ENCODE peak calls at places on chromosomes 3 and 15, in four cellular contexts. One of them, this sample, is unnamed.

GRCh38 chr15:71443538-71443937 is 328.3 kb downstream of the THSD4 start:
- DNase-seq in glutamatergic neuron: peak
- DNase-seq in MM.1S: peak
- DNase-seq in nephron progenitor cell: peak
- DNase-seq in this sample: peak

GRCh38 chr15:60592386-60593339 is 113.7 kb upstream of the ICE2 start:
- DNase-seq in glutamatergic neuron: peak
- DNase-seq in MM.1S: peak
- DNase-seq in nephron progenitor cell: peak
- DNase-seq in this sample: peak

GRCh38 chr3:168514252-168514651 is 418.5 kb upstream of the GOLIM4 start:
- DNase-seq in glutamatergic neuron: no peak
- DNase-seq in MM.1S: no peak
- DNase-seq in nephron progenitor cell: no peak
- DNase-seq in this sample: no peak

GRCh38 chr3:194397757-194398312 is 1.2 kb downstream of the GP5 start:
- DNase-seq in glutamatergic neuron: peak
- DNase-seq in MM.1S: no peak
- DNase-seq in nephron progenitor cell: no peak
- DNase-seq in this sample: no peak

GRCh38 chr3:123322866-123323265 is 121.1 kb downstream of the SEC22A start:
- DNase-seq in glutamatergic neuron: no peak
- DNase-seq in MM.1S: no peak
- DNase-seq in nephron progenitor cell: no peak
- DNase-seq in this sample: no peak

GRCh38 chr3:51974277-51974962 is 444 bp upstream of the ABHD14A start:
- DNase-seq in glutamatergic neuron: no peak
- DNase-seq in MM.1S: peak
- DNase-seq in nephron progenitor cell: no peak
- DNase-seq in this sample: no peak

GRCh38 chr3:194685723-194686413 is at the start of gene FAM43A:
- DNase-seq in glutamatergic neuron: peak
- DNase-seq in MM.1S: peak
- DNase-seq in nephron progenitor cell: peak
- DNase-seq in this sample: peak

GRCh38 chr15:58340176-58340575 is 91.6 kb upstream of the LIPC start:
- DNase-seq in glutamatergic neuron: no peak
- DNase-seq in MM.1S: no peak
- DNase-seq in nephron progenitor cell: no peak
- DNase-seq in this sample: no peak

GRCh38 chr15:26032162-26032846 is 169.2 kb upstream of the ATP10A start:
- DNase-seq in glutamatergic neuron: no peak
- DNase-seq in MM.1S: no peak
- DNase-seq in nephron progenitor cell: no peak
- DNase-seq in this sample: no peak

GRCh38 chr3:72346526-72346926 is 501.7 kb downstream of the SHQ1 start:
- DNase-seq in glutamatergic neuron: no peak
- DNase-seq in MM.1S: no peak
- DNase-seq in nephron progenitor cell: no peak
- DNase-seq in this sample: no peak

GRCh38 chr3:134459506-134460041 is 26.2 kb downstream of the ANAPC13 start:
- DNase-seq in glutamatergic neuron: no peak
- DNase-seq in MM.1S: no peak
- DNase-seq in nephron progenitor cell: no peak
- DNase-seq in this sample: no peak

GRCh38 chr3:149314807-149315578 is 18.4 kb downstream of the TM4SF18 start:
- DNase-seq in glutamatergic neuron: no peak
- DNase-seq in MM.1S: no peak
- DNase-seq in nephron progenitor cell: no peak
- DNase-seq in this sample: no peak

GRCh38 chr3:45210308-45211038 is 15.6 kb downstream of the TMEM158 start:
- DNase-seq in glutamatergic neuron: peak
- DNase-seq in MM.1S: peak
- DNase-seq in nephron progenitor cell: peak
- DNase-seq in this sample: peak

GRCh38 chr15:26773917-26774316 is 1.1 kb upstream of the GABRB3 start:
- DNase-seq in glutamatergic neuron: peak
- DNase-seq in MM.1S: no peak
- DNase-seq in nephron progenitor cell: peak
- DNase-seq in this sample: no peak

GRCh38 chr3:11655188-11655928 is 11.6 kb upstream of the VGLL4 start:
- DNase-seq in glutamatergic neuron: peak
- DNase-seq in MM.1S: no peak
- DNase-seq in nephron progenitor cell: no peak
- DNase-seq in this sample: peak

GRCh38 chr15:47768730-47769129 is 51.4 kb downstream of the SEMA6D start:
- DNase-seq in glutamatergic neuron: no peak
- DNase-seq in MM.1S: no peak
- DNase-seq in nephron progenitor cell: no peak
- DNase-seq in this sample: no peak

GRCh38 chr3:76551739-76552138 is 488.2 kb upstream of the ROBO2 start:
- DNase-seq in glutamatergic neuron: no peak
- DNase-seq in MM.1S: no peak
- DNase-seq in nephron progenitor cell: no peak
- DNase-seq in this sample: no peak

GRCh38 chr3:55646121-55646520 is 159.0 kb upstream of the WNT5A start:
- DNase-seq in glutamatergic neuron: no peak
- DNase-seq in MM.1S: no peak
- DNase-seq in nephron progenitor cell: no peak
- DNase-seq in this sample: no peak

GRCh38 chr3:42501321-42501680 is 1.1 kb upstream of the VIPR1 start:
- DNase-seq in glutamatergic neuron: peak
- DNase-seq in MM.1S: no peak
- DNase-seq in nephron progenitor cell: peak
- DNase-seq in this sample: no peak

GRCh38 chr15:60720493-60721231 is 241.7 kb upstream of the ICE2 start:
- DNase-seq in glutamatergic neuron: no peak
- DNase-seq in MM.1S: no peak
- DNase-seq in nephron progenitor cell: no peak
- DNase-seq in this sample: peak

GRCh38 chr15:62972814-62973213 is 69.7 kb upstream of the TPM1 start:
- DNase-seq in glutamatergic neuron: no peak
- DNase-seq in MM.1S: no peak
- DNase-seq in nephron progenitor cell: no peak
- DNase-seq in this sample: no peak

GRCh38 chr3:98561727-98562521 is 30.1 kb downstream of the GPR15 start:
- DNase-seq in glutamatergic neuron: no peak
- DNase-seq in MM.1S: no peak
- DNase-seq in nephron progenitor cell: no peak
- DNase-seq in this sample: no peak

GRCh38 chr15:72342385-72342784 is 22.4 kb upstream of the CELF6 start:
- DNase-seq in glutamatergic neuron: peak
- DNase-seq in MM.1S: no peak
- DNase-seq in nephron progenitor cell: peak
- DNase-seq in this sample: no peak

GRCh38 chr3:107143206-107143605 is 234.0 kb upstream of the CCDC54 start:
- DNase-seq in glutamatergic neuron: no peak
- DNase-seq in MM.1S: peak
- DNase-seq in nephron progenitor cell: no peak
- DNase-seq in this sample: no peak

GRCh38 chr3:103653996-103654395 is 1219.2 kb downstream of the ZPLD1 start:
- DNase-seq in glutamatergic neuron: no peak
- DNase-seq in MM.1S: no peak
- DNase-seq in nephron progenitor cell: no peak
- DNase-seq in this sample: no peak

DNA sequence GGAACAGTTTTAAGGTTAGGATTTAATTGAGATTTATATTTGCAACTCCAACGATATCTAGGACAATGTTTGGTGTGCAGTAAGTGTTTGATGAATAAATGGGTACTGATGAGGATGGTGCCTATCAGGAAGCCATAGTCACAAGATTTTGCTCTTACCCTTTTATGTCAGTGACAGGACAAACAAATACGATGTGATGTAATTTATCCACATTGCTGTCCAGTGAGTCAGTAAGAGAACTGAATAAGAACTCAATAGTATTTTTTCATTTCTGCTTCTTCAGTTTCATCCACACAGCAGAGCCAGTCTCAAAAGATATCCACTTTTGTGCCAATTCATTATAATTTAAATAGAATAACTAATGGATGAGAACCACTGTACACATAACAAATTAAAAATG is 18.5 kb downstream of the C3orf85 start:
- DNase-seq in glutamatergic neuron: no peak
- DNase-seq in MM.1S: no peak
- DNase-seq in nephron progenitor cell: no peak
- DNase-seq in this sample: no peak
- TF ChIP-seq CTCF in glutamatergic neuron: no peak
- TF ChIP-seq CTCF in MM.1S: no peak
- TF ChIP-seq CTCF in nephron progenitor cell: no peak
- TF ChIP-seq CTCF in this sample: no peak

DNA sequence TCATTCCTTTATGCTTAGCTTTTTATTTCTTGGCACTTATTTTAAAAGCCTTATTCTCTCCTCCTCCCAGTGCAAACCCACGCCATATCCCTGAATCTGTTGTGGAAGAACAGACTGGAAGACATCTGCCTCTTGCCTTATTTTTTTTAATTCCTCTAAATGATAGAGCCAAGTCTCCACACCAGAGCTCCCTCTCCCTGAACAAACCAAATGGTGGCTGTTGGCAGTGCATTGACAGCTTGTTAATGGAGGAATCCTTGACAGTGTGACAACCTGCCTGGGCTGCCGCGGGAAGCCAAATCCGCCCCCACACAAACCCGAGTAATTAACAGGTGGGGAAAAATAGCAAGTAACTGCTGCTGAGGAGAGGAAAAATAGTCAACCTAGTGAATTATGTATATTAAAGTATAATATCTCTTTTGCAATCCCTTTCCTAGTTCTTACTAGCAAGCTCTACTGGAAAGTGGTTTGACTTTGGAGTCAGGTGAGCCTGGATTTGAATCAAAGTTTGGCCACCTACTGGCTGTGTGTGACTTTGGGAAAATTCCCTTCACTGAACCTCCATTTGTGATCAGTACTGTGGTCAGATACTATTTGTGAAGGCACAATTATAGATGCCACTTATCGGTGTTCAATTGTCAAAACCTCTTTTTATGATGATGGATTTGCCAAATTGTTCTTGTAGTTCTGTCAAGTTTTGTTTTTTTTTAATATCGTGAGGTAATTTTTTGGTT is 589.6 kb downstream of the PDCD6IP start:
- DNase-seq in glutamatergic neuron: no peak
- DNase-seq in MM.1S: no peak
- DNase-seq in nephron progenitor cell: peak
- DNase-seq in this sample: no peak
- TF ChIP-seq CTCF in glutamatergic neuron: no peak
- TF ChIP-seq CTCF in MM.1S: no peak
- TF ChIP-seq CTCF in nephron progenitor cell: no peak
- TF ChIP-seq CTCF in this sample: no peak

GRCh38 chr3:181630873-181631272 is 80.9 kb upstream of the SOX2 start:
- DNase-seq in glutamatergic neuron: no peak
- DNase-seq in MM.1S: no peak
- DNase-seq in nephron progenitor cell: no peak
- DNase-seq in this sample: no peak

GRCh38 chr3:181631901-181632300 is 79.8 kb upstream of the SOX2 start:
- DNase-seq in glutamatergic neuron: no peak
- DNase-seq in MM.1S: no peak
- DNase-seq in nephron progenitor cell: no peak
- DNase-seq in this sample: no peak

GRCh38 chr3:181637056-181637798 is 74.5 kb upstream of the SOX2 start:
- DNase-seq in glutamatergic neuron: no peak
- DNase-seq in MM.1S: no peak
- DNase-seq in nephron progenitor cell: no peak
- DNase-seq in this sample: no peak

GRCh38 chr3:181635141-181635540 is 76.6 kb upstream of the SOX2 start:
- DNase-seq in glutamatergic neuron: no peak
- DNase-seq in MM.1S: no peak
- DNase-seq in nephron progenitor cell: no peak
- DNase-seq in this sample: no peak

DNA sequence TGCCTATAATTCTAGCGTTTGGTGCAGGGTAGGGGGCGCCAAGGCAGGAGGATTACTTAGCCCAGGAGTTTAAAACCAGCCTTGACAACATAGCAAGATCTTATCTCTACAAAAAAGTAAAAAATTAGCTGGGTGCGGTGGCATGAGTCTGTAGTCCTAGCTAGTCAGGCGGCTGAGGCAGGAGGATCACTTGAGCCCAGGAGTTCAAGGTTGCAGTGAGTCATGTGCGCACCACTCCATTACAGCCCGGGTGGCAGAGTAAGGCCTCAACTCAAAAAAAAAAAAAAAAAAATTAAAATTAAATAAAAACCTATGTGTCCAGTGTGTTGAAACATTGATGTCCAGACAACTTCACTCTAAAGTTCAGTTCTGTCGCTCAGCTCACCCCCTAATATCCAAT is 78.2 kb upstream of the SOX2 start:
- DNase-seq in glutamatergic neuron: no peak
- DNase-seq in MM.1S: no peak
- DNase-seq in nephron progenitor cell: no peak
- DNase-seq in this sample: no peak
- TF ChIP-seq CTCF in glutamatergic neuron: no peak
- TF ChIP-seq CTCF in MM.1S: no peak
- TF ChIP-seq CTCF in nephron progenitor cell: no peak
- TF ChIP-seq CTCF in this sample: no peak

DNA sequence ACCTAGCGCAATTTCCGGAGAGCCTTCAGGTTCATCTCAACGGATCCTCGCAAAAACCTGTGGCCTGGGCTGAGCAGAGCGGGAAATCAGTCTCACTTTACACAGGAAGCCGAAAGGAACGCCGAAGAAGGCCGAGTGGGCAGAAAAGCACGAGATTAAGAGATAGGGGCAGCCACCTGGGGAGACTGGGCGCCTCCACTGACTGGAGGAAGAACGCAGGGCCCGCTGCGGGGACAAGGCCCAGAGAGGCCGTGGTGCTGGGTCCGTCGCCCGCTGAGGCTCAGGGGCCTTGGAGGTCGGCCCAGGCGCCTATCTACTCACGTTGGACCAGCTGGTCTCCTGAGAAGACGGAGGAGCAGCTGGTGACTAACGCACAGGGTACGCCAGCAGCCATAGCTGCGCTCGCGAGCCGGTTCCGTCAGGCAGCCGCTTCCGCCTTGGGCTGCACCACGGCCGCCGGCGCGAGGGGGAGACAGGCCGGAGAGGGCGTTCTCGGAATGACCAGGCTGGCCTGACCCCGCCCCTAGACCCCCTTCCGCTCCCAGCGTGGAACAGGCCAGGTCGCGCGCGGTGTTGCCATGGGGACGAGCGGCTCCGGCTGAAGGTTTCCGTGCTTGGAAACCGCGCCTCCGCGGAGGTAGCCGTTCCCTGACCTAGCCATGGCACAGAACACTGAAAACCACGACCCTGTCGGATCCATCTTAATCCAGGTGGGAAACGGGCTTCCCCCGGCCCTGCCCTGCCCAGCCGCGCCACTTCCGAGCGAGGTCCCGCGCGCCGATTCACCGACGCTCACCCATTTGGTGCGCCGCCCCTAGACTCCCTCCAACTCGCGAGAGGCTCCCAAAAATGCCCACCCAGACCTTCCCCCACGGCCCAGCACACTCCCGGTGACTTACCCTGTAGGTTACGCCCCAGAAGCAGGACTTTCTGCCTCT is at the start of the genes AAGAB and IQCH:
- DNase-seq in glutamatergic neuron: peak
- DNase-seq in MM.1S: peak
- DNase-seq in nephron progenitor cell: peak
- DNase-seq in this sample: peak
- TF ChIP-seq CTCF in glutamatergic neuron: no peak
- TF ChIP-seq CTCF in MM.1S: no peak
- TF ChIP-seq CTCF in nephron progenitor cell: no peak
- TF ChIP-seq CTCF in this sample: no peak

GRCh38 chr3:184362668-184363540 is 1.4 kb downstream of the POLR2H start:
- DNase-seq in glutamatergic neuron: peak
- DNase-seq in MM.1S: peak
- DNase-seq in nephron progenitor cell: peak
- DNase-seq in this sample: peak
- TF ChIP-seq CTCF in glutamatergic neuron: peak
- TF ChIP-seq CTCF in MM.1S: peak
- TF ChIP-seq CTCF in nephron progenitor cell: peak
- TF ChIP-seq CTCF in this sample: peak

GRCh38 chr3:141460097-141460704 is 26.6 kb upstream of the RASA2 start:
- DNase-seq in glutamatergic neuron: peak
- DNase-seq in MM.1S: peak
- DNase-seq in nephron progenitor cell: peak
- DNase-seq in this sample: peak
- TF ChIP-seq CTCF in glutamatergic neuron: peak
- TF ChIP-seq CTCF in MM.1S: peak
- TF ChIP-seq CTCF in nephron progenitor cell: peak
- TF ChIP-seq CTCF in this sample: peak